ENCODE peak calls at places on chromosomes 13 and 19, in seven cellular contexts. B is A549; L is activated effector memory CD4-positive, alpha-beta T cell treated with Interleukin-2 at 50 U/mL for 16 hours; O is left ventricle myocardium inferior; E is breast epithelium; P is stimulated activated CD8-positive, alpha-beta memory T cell treated with anti-CD3 and anti-CD28 coated beads, Interleukin-2, amount 100 ng/mL, for 1 hour; M is heart right ventricle. U is an unnamed sample.

GRCh38 chr19:40523322-40524047 is 53.2 kb upstream of the SHKBP1 start:
- DNase-seq in M (peak), B (peak), O (peak), E (no peak), L (peak), P (no peak), U (no peak)

GRCh38 chr13:30082391-30082790 is 225.0 kb downstream of the KATNAL1 start:
- DNase-seq in M (no peak), E (no peak), P (no peak), O (no peak), B (no peak), L (no peak), U (no peak)

GRCh38 chr19:7595466-7596133 is at the start of gene CAMSAP3:
- DNase-seq in O (no peak), L (peak), E (no peak), P (no peak), M (no peak), B (peak), U (peak)

GRCh38 chr19:16288544-16288943 is 36.1 kb upstream of the KLF2 start:
- DNase-seq in E (no peak), M (no peak), B (no peak), O (no peak), P (no peak), L (no peak), U (no peak)

GRCh38 chr19:1061987-1062386 is 5.0 kb upstream of the ARHGAP45 start:
- DNase-seq in P (no peak), O (no peak), E (no peak), B (no peak), L (no peak), M (no peak), U (no peak)

GRCh38 chr13:47237571-47237970 is 340.7 kb upstream of the HTR2A start:
- DNase-seq in L (no peak), P (no peak), O (no peak), E (no peak), M (no peak), B (no peak), U (no peak)

GRCh38 chr13:49527123-49527522 is 31.4 kb downstream of the PHF11 start:
- DNase-seq in O (peak), E (no peak), B (no peak), P (no peak), L (no peak), M (peak), U (no peak)

GRCh38 chr13:62293081-62293480 is 877.4 kb upstream of the PCDH20 start:
- DNase-seq in P (no peak), E (no peak), O (no peak), B (no peak), L (no peak), M (no peak), U (no peak)

GRCh38 chr19:18282021-18282787 is 782 bp upstream of the JUND start:
- DNase-seq in B (no peak), P (no peak), O (no peak), M (peak), E (peak), L (no peak), U (no peak)

U was measured in HFF-Myc.